ENCODE peak calls at places on chromosomes 16 and 17, in eight cellular contexts. One of them, this sample, is unnamed.

GRCh38 chr16:26963109-26963508 is 103.6 kb upstream of the C16orf82 start:
- DNase-seq in naive thymus-derived CD4-positive, alpha-beta T cell: no peak
- DNase-seq in CD4-positive, alpha-beta memory T cell: no peak
- DNase-seq in spleen: no peak
- DNase-seq in A549: peak; percentile 12
- DNase-seq in H1: peak; percentile 70
- DNase-seq in CD8-positive, alpha-beta T cell: no peak
- DNase-seq in AG04450: no peak
- DNase-seq in this sample: peak; percentile 15

GRCh38 chr17:40352779-40353394 is 11.7 kb downstream of the GJD3 start:
- DNase-seq in naive thymus-derived CD4-positive, alpha-beta T cell: no peak
- DNase-seq in CD4-positive, alpha-beta memory T cell: no peak
- DNase-seq in spleen: peak; percentile 76
- DNase-seq in A549: peak; percentile 48
- DNase-seq in H1: no peak
- DNase-seq in CD8-positive, alpha-beta T cell: no peak
- DNase-seq in AG04450: no peak
- DNase-seq in this sample: no peak

GRCh38 chr17:9456265-9456664 is 119.4 kb downstream of the STX8 start:
- DNase-seq in naive thymus-derived CD4-positive, alpha-beta T cell: no peak
- DNase-seq in CD4-positive, alpha-beta memory T cell: no peak
- DNase-seq in spleen: no peak
- DNase-seq in A549: no peak
- DNase-seq in H1: no peak
- DNase-seq in CD8-positive, alpha-beta T cell: no peak
- DNase-seq in AG04450: no peak
- DNase-seq in this sample: peak; percentile 84

GRCh38 chr16:303760-304505 is 21.0 kb downstream of the PDIA2 start:
- DNase-seq in naive thymus-derived CD4-positive, alpha-beta T cell: no peak
- DNase-seq in CD4-positive, alpha-beta memory T cell: peak; percentile 3
- DNase-seq in spleen: peak; percentile 68
- DNase-seq in A549: peak; percentile 44
- DNase-seq in H1: no peak
- DNase-seq in CD8-positive, alpha-beta T cell: no peak
- DNase-seq in AG04450: no peak
- DNase-seq in this sample: no peak

GRCh38 chr16:27253526-27253930 is 15.0 kb downstream of the NSMCE1 start:
- DNase-seq in naive thymus-derived CD4-positive, alpha-beta T cell: no peak
- DNase-seq in CD4-positive, alpha-beta memory T cell: no peak
- DNase-seq in spleen: no peak
- DNase-seq in A549: peak; percentile 39
- DNase-seq in H1: no peak
- DNase-seq in CD8-positive, alpha-beta T cell: no peak
- DNase-seq in AG04450: peak; percentile 51
- DNase-seq in this sample: no peak

GRCh38 chr17:8981443-8981842 is 15.9 kb upstream of the PIK3R5 start:
- DNase-seq in naive thymus-derived CD4-positive, alpha-beta T cell: no peak
- DNase-seq in CD4-positive, alpha-beta memory T cell: no peak
- DNase-seq in spleen: no peak
- DNase-seq in A549: no peak
- DNase-seq in H1: no peak
- DNase-seq in CD8-positive, alpha-beta T cell: no peak
- DNase-seq in AG04450: no peak
- DNase-seq in this sample: no peak

GRCh38 chr16:11597737-11598136 is 11.0 kb upstream of the LITAF start:
- DNase-seq in naive thymus-derived CD4-positive, alpha-beta T cell: no peak
- DNase-seq in CD4-positive, alpha-beta memory T cell: no peak
- DNase-seq in spleen: peak; percentile 62
- DNase-seq in A549: no peak
- DNase-seq in H1: no peak
- DNase-seq in CD8-positive, alpha-beta T cell: no peak
- DNase-seq in AG04450: no peak
- DNase-seq in this sample: no peak

GRCh38 chr17:48578616-48579560 is 738 bp upstream of the HOXB4 start:
- DNase-seq in naive thymus-derived CD4-positive, alpha-beta T cell: no peak
- DNase-seq in CD4-positive, alpha-beta memory T cell: no peak
- DNase-seq in spleen: no peak
- DNase-seq in A549: no peak
- DNase-seq in H1: no peak
- DNase-seq in CD8-positive, alpha-beta T cell: no peak
- DNase-seq in AG04450: no peak
- DNase-seq in this sample: no peak

DNA sequence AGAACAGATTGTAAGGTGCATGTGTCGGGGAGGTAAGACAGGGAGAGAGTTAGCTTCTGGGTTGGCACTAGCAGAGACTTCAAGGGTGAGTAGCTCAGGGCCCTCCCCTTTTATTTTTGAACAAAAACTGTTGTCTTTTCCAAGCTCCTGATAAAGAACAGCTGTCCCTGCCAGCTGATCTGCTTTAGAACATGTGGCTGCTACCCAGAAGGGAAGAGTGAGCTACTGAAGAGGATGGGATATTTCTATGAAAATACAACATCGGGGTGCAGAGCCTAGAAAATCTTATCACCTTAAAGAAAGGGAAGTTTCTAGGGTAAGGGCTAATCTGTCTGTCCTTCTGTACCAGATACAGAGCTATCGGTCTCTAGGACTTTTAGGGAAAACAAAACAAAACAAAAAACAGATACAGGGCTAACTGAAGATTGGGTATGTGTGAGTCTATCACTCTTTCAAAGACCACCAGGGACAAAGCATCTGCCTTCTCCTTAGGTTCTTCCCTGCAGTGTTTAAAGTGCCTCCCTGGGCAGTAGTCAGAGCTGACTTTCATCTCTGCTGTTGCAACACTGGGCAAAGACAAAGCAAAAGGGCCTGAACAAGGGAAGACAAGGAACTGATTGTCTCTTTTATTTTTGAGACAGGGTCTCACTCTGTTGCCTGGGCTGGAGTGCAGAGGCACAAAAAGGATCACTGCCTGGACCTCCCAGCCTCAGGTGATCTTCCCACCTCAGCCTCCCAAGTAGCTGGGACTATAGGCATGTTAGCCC is 5.0 kb upstream of the DHRS13 start:
- DNase-seq in naive thymus-derived CD4-positive, alpha-beta T cell: no peak
- DNase-seq in CD4-positive, alpha-beta memory T cell: no peak
- DNase-seq in spleen: no peak
- DNase-seq in A549: no peak
- DNase-seq in H1: no peak
- DNase-seq in CD8-positive, alpha-beta T cell: no peak
- DNase-seq in AG04450: no peak
- DNase-seq in this sample: no peak
- H3K27ac ChIP-seq in naive thymus-derived CD4-positive, alpha-beta T cell: no peak overlapping the region
- H3K27ac ChIP-seq in CD4-positive, alpha-beta memory T cell: no peak overlapping the region
- H3K27ac ChIP-seq in spleen: no peak overlapping the region
- H3K27ac ChIP-seq in A549: no peak overlapping the region
- H3K27ac ChIP-seq in H1: no peak overlapping the region
- H3K27ac ChIP-seq in CD8-positive, alpha-beta T cell: no peak overlapping the region
- H3K27ac ChIP-seq in AG04450: peak overlapping the region; percentile 84
- H3K27ac ChIP-seq in this sample: peak overlapping the region; percentile 59

GRCh38 chr17:77457572-77458201 is 316.9 kb downstream of the SEC14L1 start:
- DNase-seq in naive thymus-derived CD4-positive, alpha-beta T cell: no peak
- DNase-seq in CD4-positive, alpha-beta memory T cell: peak; percentile 62
- DNase-seq in spleen: no peak
- DNase-seq in A549: no peak
- DNase-seq in H1: no peak
- DNase-seq in CD8-positive, alpha-beta T cell: no peak
- DNase-seq in AG04450: no peak
- DNase-seq in this sample: no peak
- H3K27ac ChIP-seq in naive thymus-derived CD4-positive, alpha-beta T cell: peak overlapping the region; percentile 92
- H3K27ac ChIP-seq in CD4-positive, alpha-beta memory T cell: peak overlapping the region; percentile 73
- H3K27ac ChIP-seq in spleen: peak overlapping the region; percentile 95
- H3K27ac ChIP-seq in A549: no peak overlapping the region
- H3K27ac ChIP-seq in H1: no peak overlapping the region
- H3K27ac ChIP-seq in CD8-positive, alpha-beta T cell: peak overlapping the region; percentile 86
- H3K27ac ChIP-seq in AG04450: no peak overlapping the region
- H3K27ac ChIP-seq in this sample: peak overlapping the region; percentile 94

GRCh38 chr17:78137392-78138203 is 7.0 kb downstream of the TMC8 start:
- DNase-seq in naive thymus-derived CD4-positive, alpha-beta T cell: no peak
- DNase-seq in CD4-positive, alpha-beta memory T cell: peak; percentile 75
- DNase-seq in spleen: peak; percentile 92
- DNase-seq in A549: peak; percentile 65
- DNase-seq in H1: peak; percentile 71
- DNase-seq in CD8-positive, alpha-beta T cell: no peak
- DNase-seq in AG04450: no peak
- DNase-seq in this sample: peak; percentile 45
- H3K27ac ChIP-seq in naive thymus-derived CD4-positive, alpha-beta T cell: peak overlapping the region; percentile 54
- H3K27ac ChIP-seq in CD4-positive, alpha-beta memory T cell: no peak overlapping the region
- H3K27ac ChIP-seq in spleen: peak overlapping the region; percentile 58
- H3K27ac ChIP-seq in A549: no peak overlapping the region
- H3K27ac ChIP-seq in H1: no peak overlapping the region
- H3K27ac ChIP-seq in CD8-positive, alpha-beta T cell: no peak overlapping the region
- H3K27ac ChIP-seq in AG04450: no peak overlapping the region
- H3K27ac ChIP-seq in this sample: no peak overlapping the region

GRCh38 chr17:51359055-51359454 is 98.7 kb downstream of the UTP18 start:
- DNase-seq in naive thymus-derived CD4-positive, alpha-beta T cell: no peak
- DNase-seq in CD4-positive, alpha-beta memory T cell: no peak
- DNase-seq in spleen: no peak
- DNase-seq in A549: no peak
- DNase-seq in H1: no peak
- DNase-seq in CD8-positive, alpha-beta T cell: no peak
- DNase-seq in AG04450: no peak
- DNase-seq in this sample: no peak

GRCh38 chr17:51366866-51367265 is 106.5 kb downstream of the UTP18 start:
- DNase-seq in naive thymus-derived CD4-positive, alpha-beta T cell: no peak
- DNase-seq in CD4-positive, alpha-beta memory T cell: no peak
- DNase-seq in spleen: no peak
- DNase-seq in A549: no peak
- DNase-seq in H1: no peak
- DNase-seq in CD8-positive, alpha-beta T cell: no peak
- DNase-seq in AG04450: no peak
- DNase-seq in this sample: no peak

GRCh38 chr17:51365090-51365489 is 104.7 kb downstream of the UTP18 start:
- DNase-seq in naive thymus-derived CD4-positive, alpha-beta T cell: no peak
- DNase-seq in CD4-positive, alpha-beta memory T cell: no peak
- DNase-seq in spleen: no peak
- DNase-seq in A549: peak; percentile 17
- DNase-seq in H1: no peak
- DNase-seq in CD8-positive, alpha-beta T cell: peak; percentile 3
- DNase-seq in AG04450: no peak
- DNase-seq in this sample: no peak

DNA sequence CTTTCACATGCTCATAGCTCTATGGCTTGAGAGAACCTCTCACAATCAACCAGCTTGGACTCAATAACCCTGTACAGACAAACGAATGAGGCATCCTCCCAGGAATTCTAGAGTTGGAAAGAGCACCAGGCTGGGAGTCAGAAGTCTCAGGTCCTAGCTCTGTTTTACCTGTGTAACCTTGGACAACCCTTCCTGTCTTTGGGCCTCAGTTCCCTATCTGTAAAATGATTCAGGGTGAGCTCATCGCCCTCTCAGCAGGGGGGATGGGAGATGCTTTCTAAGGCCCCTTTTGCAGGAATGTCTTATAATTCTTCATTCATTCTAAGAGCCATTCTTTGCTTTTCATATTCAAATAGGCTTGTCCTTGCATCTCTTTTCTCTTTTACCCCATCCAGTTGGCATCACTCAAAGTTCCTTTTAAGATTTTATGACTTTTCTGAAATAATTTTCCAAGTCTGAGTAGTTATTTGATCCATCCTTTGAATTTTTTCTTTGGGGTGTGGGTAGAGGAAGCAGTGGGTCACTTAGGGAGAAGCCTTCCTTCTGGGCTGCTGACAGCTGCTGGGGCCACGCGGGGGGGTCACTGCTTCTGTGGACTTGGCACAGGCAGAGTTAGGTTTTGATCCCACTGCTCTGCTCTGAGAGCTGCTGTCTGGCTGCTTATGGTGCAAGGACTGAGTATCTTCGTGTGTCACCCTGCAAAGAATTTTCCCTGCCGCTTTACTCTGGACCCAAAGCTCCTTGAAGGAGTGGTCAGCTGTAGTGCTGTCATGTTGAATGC is 102.7 kb downstream of the UTP18 start:
- DNase-seq in naive thymus-derived CD4-positive, alpha-beta T cell: no peak
- DNase-seq in CD4-positive, alpha-beta memory T cell: no peak
- DNase-seq in spleen: no peak
- DNase-seq in A549: no peak
- DNase-seq in H1: no peak
- DNase-seq in CD8-positive, alpha-beta T cell: no peak
- DNase-seq in AG04450: no peak
- DNase-seq in this sample: no peak
- H3K27ac ChIP-seq in naive thymus-derived CD4-positive, alpha-beta T cell: no peak overlapping the region
- H3K27ac ChIP-seq in CD4-positive, alpha-beta memory T cell: no peak overlapping the region
- H3K27ac ChIP-seq in spleen: no peak overlapping the region
- H3K27ac ChIP-seq in A549: no peak overlapping the region
- H3K27ac ChIP-seq in H1: no peak overlapping the region
- H3K27ac ChIP-seq in CD8-positive, alpha-beta T cell: no peak overlapping the region
- H3K27ac ChIP-seq in AG04450: no peak overlapping the region
- H3K27ac ChIP-seq in this sample: no peak overlapping the region

DNA sequence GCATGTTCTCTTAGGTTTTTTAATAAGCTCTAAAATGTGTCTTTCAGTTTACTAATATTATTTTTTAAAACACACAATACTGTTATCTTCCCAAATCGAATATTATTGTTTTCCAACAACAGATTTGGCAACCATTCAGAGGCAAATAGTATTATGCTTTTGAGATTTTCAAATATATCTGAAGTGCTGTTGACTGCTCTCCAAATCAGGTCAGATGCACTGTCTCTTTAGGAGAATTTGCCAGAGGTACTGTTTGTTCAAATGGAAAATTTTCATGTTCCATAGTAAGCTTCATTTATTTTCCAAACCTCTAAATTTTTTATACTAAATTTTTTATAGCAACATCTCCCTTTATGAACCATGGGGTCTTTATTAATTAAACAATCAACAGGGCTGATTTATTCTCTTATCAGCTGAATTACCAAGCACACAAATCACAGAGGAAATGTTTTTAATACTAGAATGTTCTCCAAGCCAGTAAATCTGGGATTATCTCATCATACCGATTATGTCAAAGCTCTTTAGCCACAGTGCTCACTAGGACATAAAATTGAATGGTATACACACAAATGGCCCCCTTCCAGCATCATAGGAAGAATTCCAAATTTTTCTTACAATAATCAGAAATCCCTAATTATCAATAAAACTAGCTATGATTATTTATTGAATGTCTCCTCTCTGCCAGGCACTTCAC is 108.7 kb upstream of the HLF start:
- DNase-seq in naive thymus-derived CD4-positive, alpha-beta T cell: no peak
- DNase-seq in CD4-positive, alpha-beta memory T cell: no peak
- DNase-seq in spleen: no peak
- DNase-seq in A549: no peak
- DNase-seq in H1: no peak
- DNase-seq in CD8-positive, alpha-beta T cell: no peak
- DNase-seq in AG04450: no peak
- DNase-seq in this sample: no peak
- H3K27ac ChIP-seq in naive thymus-derived CD4-positive, alpha-beta T cell: no peak overlapping the region
- H3K27ac ChIP-seq in CD4-positive, alpha-beta memory T cell: no peak overlapping the region
- H3K27ac ChIP-seq in spleen: no peak overlapping the region
- H3K27ac ChIP-seq in A549: no peak overlapping the region
- H3K27ac ChIP-seq in H1: no peak overlapping the region
- H3K27ac ChIP-seq in CD8-positive, alpha-beta T cell: no peak overlapping the region
- H3K27ac ChIP-seq in AG04450: no peak overlapping the region
- H3K27ac ChIP-seq in this sample: no peak overlapping the region